ENCODE peak calls at places on chromosomes 11 and 22, in seven cellular contexts. One of them, this sample, is unnamed.

GRCh38 chr22:42596376-42596775 is 18.3 kb downstream of the POLDIP3 start:
- DNase-seq in HCT116: no peak
- DNase-seq in tibial artery: no peak
- DNase-seq in sigmoid colon: no peak
- DNase-seq in effector memory CD4-positive, alpha-beta T cell: no peak
- DNase-seq in adrenal gland: peak
- DNase-seq in CD4-positive, CD25-positive, alpha-beta regulatory T cell: no peak
- DNase-seq in this sample: no peak

GRCh38 chr11:68016161-68016903 is 6.2 kb downstream of the ALDH3B1 start:
- DNase-seq in adrenal gland: no peak
- DNase-seq in tibial artery: no peak
- DNase-seq in HCT116: no peak
- DNase-seq in sigmoid colon: no peak
- DNase-seq in CD4-positive, CD25-positive, alpha-beta regulatory T cell: no peak
- DNase-seq in effector memory CD4-positive, alpha-beta T cell: no peak
- DNase-seq in this sample: no peak

GRCh38 chr11:106077609-106078517 is at the start of gene AASDHPPT:
- DNase-seq in sigmoid colon: no peak
- DNase-seq in CD4-positive, CD25-positive, alpha-beta regulatory T cell: peak
- DNase-seq in HCT116: peak
- DNase-seq in effector memory CD4-positive, alpha-beta T cell: no peak
- DNase-seq in tibial artery: no peak
- DNase-seq in adrenal gland: peak
- DNase-seq in this sample: no peak

GRCh38 chr22:37566903-37567798 is 6.9 kb downstream of the CDC42EP1 start:
- DNase-seq in CD4-positive, CD25-positive, alpha-beta regulatory T cell: peak
- DNase-seq in sigmoid colon: peak
- DNase-seq in HCT116: peak
- DNase-seq in adrenal gland: peak
- DNase-seq in effector memory CD4-positive, alpha-beta T cell: peak
- DNase-seq in tibial artery: peak
- DNase-seq in this sample: peak

GRCh38 chr22:31106651-31107205 is 640 bp downstream of the SELENOM start:
- DNase-seq in sigmoid colon: peak
- DNase-seq in tibial artery: no peak
- DNase-seq in HCT116: no peak
- DNase-seq in CD4-positive, CD25-positive, alpha-beta regulatory T cell: no peak
- DNase-seq in adrenal gland: peak
- DNase-seq in effector memory CD4-positive, alpha-beta T cell: no peak
- DNase-seq in this sample: no peak

GRCh38 chr11:8221025-8221723 is 42.5 kb downstream of the LMO1 start:
- DNase-seq in adrenal gland: no peak
- DNase-seq in sigmoid colon: peak
- DNase-seq in HCT116: no peak
- DNase-seq in tibial artery: no peak
- DNase-seq in effector memory CD4-positive, alpha-beta T cell: no peak
- DNase-seq in CD4-positive, CD25-positive, alpha-beta regulatory T cell: no peak
- DNase-seq in this sample: no peak

GRCh38 chr11:30414283-30414682 is 91.4 kb downstream of the ARL14EP start:
- DNase-seq in sigmoid colon: no peak
- DNase-seq in adrenal gland: no peak
- DNase-seq in effector memory CD4-positive, alpha-beta T cell: no peak
- DNase-seq in CD4-positive, CD25-positive, alpha-beta regulatory T cell: no peak
- DNase-seq in tibial artery: no peak
- DNase-seq in HCT116: no peak
- DNase-seq in this sample: no peak

GRCh38 chr11:64153831-64154230 is 12.1 kb downstream of the MACROD1 start:
- DNase-seq in HCT116: no peak
- DNase-seq in tibial artery: no peak
- DNase-seq in sigmoid colon: no peak
- DNase-seq in adrenal gland: peak
- DNase-seq in CD4-positive, CD25-positive, alpha-beta regulatory T cell: no peak
- DNase-seq in effector memory CD4-positive, alpha-beta T cell: no peak
- DNase-seq in this sample: no peak

GRCh38 chr11:64457416-64458010 is 98.6 kb downstream of the RPS6KA4 start:
- DNase-seq in sigmoid colon: peak
- DNase-seq in tibial artery: peak
- DNase-seq in adrenal gland: no peak
- DNase-seq in HCT116: no peak
- DNase-seq in CD4-positive, CD25-positive, alpha-beta regulatory T cell: no peak
- DNase-seq in effector memory CD4-positive, alpha-beta T cell: no peak
- DNase-seq in this sample: no peak

GRCh38 chr11:64121637-64122410 is 44.1 kb downstream of the MACROD1 start:
- DNase-seq in adrenal gland: no peak
- DNase-seq in CD4-positive, CD25-positive, alpha-beta regulatory T cell: no peak
- DNase-seq in effector memory CD4-positive, alpha-beta T cell: no peak
- DNase-seq in sigmoid colon: no peak
- DNase-seq in tibial artery: no peak
- DNase-seq in HCT116: no peak
- DNase-seq in this sample: no peak

GRCh38 chr11:95625164-95626017 is 164.2 kb downstream of the FAM76B start:
- DNase-seq in CD4-positive, CD25-positive, alpha-beta regulatory T cell: peak
- DNase-seq in HCT116: no peak
- DNase-seq in effector memory CD4-positive, alpha-beta T cell: no peak
- DNase-seq in tibial artery: no peak
- DNase-seq in adrenal gland: no peak
- DNase-seq in sigmoid colon: no peak
- DNase-seq in this sample: no peak

GRCh38 chr11:554824-555499 is 5.6 kb downstream of the LMNTD2 start:
- DNase-seq in adrenal gland: peak
- DNase-seq in effector memory CD4-positive, alpha-beta T cell: peak
- DNase-seq in tibial artery: no peak
- DNase-seq in CD4-positive, CD25-positive, alpha-beta regulatory T cell: peak
- DNase-seq in HCT116: peak
- DNase-seq in sigmoid colon: no peak
- DNase-seq in this sample: peak

GRCh38 chr11:1202776-1203504 is 19.9 kb upstream of the MUC5B start:
- DNase-seq in effector memory CD4-positive, alpha-beta T cell: peak
- DNase-seq in tibial artery: peak
- DNase-seq in adrenal gland: peak
- DNase-seq in HCT116: peak
- DNase-seq in CD4-positive, CD25-positive, alpha-beta regulatory T cell: peak
- DNase-seq in sigmoid colon: peak
- DNase-seq in this sample: peak

GRCh38 chr22:25488244-25489020 is 76.0 kb upstream of the GRK3 start:
- DNase-seq in tibial artery: no peak
- DNase-seq in adrenal gland: peak
- DNase-seq in CD4-positive, CD25-positive, alpha-beta regulatory T cell: no peak
- DNase-seq in effector memory CD4-positive, alpha-beta T cell: no peak
- DNase-seq in sigmoid colon: no peak
- DNase-seq in HCT116: peak
- DNase-seq in this sample: no peak

GRCh38 chr11:94934362-94934761 is 39.0 kb downstream of the CWC15 start:
- DNase-seq in tibial artery: no peak
- DNase-seq in adrenal gland: no peak
- DNase-seq in CD4-positive, CD25-positive, alpha-beta regulatory T cell: no peak
- DNase-seq in HCT116: no peak
- DNase-seq in sigmoid colon: no peak
- DNase-seq in effector memory CD4-positive, alpha-beta T cell: no peak
- DNase-seq in this sample: no peak

GRCh38 chr11:46597609-46598219 is 3.9 kb upstream of the AMBRA1 start:
- DNase-seq in HCT116: no peak
- DNase-seq in CD4-positive, CD25-positive, alpha-beta regulatory T cell: no peak
- DNase-seq in sigmoid colon: no peak
- DNase-seq in tibial artery: no peak
- DNase-seq in effector memory CD4-positive, alpha-beta T cell: no peak
- DNase-seq in adrenal gland: peak
- DNase-seq in this sample: no peak

GRCh38 chr22:49827853-49828598 is at the start of gene BRD1:
- DNase-seq in effector memory CD4-positive, alpha-beta T cell: no peak
- DNase-seq in CD4-positive, CD25-positive, alpha-beta regulatory T cell: peak
- DNase-seq in HCT116: no peak
- DNase-seq in adrenal gland: peak
- DNase-seq in sigmoid colon: no peak
- DNase-seq in tibial artery: no peak
- DNase-seq in this sample: peak

GRCh38 chr22:50267591-50268390 is 2.4 kb downstream of the MAPK11 start:
- DNase-seq in CD4-positive, CD25-positive, alpha-beta regulatory T cell: peak
- DNase-seq in tibial artery: peak
- DNase-seq in effector memory CD4-positive, alpha-beta T cell: peak
- DNase-seq in HCT116: no peak
- DNase-seq in sigmoid colon: peak
- DNase-seq in adrenal gland: peak
- DNase-seq in this sample: peak

GRCh38 chr11:10669258-10670033 is 24.1 kb downstream of the IRAG1 start:
- DNase-seq in HCT116: no peak
- DNase-seq in CD4-positive, CD25-positive, alpha-beta regulatory T cell: no peak
- DNase-seq in sigmoid colon: peak
- DNase-seq in effector memory CD4-positive, alpha-beta T cell: no peak
- DNase-seq in tibial artery: no peak
- DNase-seq in adrenal gland: peak
- DNase-seq in this sample: no peak

GRCh38 chr22:39080052-39080762 is 3.1 kb downstream of the APOBEC3G start:
- DNase-seq in effector memory CD4-positive, alpha-beta T cell: peak
- DNase-seq in adrenal gland: no peak
- DNase-seq in sigmoid colon: no peak
- DNase-seq in tibial artery: no peak
- DNase-seq in HCT116: no peak
- DNase-seq in CD4-positive, CD25-positive, alpha-beta regulatory T cell: no peak
- DNase-seq in this sample: no peak

GRCh38 chr22:39073941-39074340 is 3.1 kb upstream of the APOBEC3G start:
- DNase-seq in adrenal gland: no peak
- DNase-seq in CD4-positive, CD25-positive, alpha-beta regulatory T cell: no peak
- DNase-seq in effector memory CD4-positive, alpha-beta T cell: no peak
- DNase-seq in tibial artery: no peak
- DNase-seq in sigmoid colon: no peak
- DNase-seq in HCT116: no peak
- DNase-seq in this sample: no peak

GRCh38 chr22:39078329-39078728 is 1.3 kb downstream of the APOBEC3G start:
- DNase-seq in sigmoid colon: no peak
- DNase-seq in effector memory CD4-positive, alpha-beta T cell: no peak
- DNase-seq in tibial artery: no peak
- DNase-seq in adrenal gland: no peak
- DNase-seq in HCT116: no peak
- DNase-seq in CD4-positive, CD25-positive, alpha-beta regulatory T cell: no peak
- DNase-seq in this sample: no peak

GRCh38 chr22:39080993-39081513 is 4.0 kb downstream of the APOBEC3G start:
- DNase-seq in effector memory CD4-positive, alpha-beta T cell: no peak
- DNase-seq in tibial artery: no peak
- DNase-seq in HCT116: no peak
- DNase-seq in CD4-positive, CD25-positive, alpha-beta regulatory T cell: no peak
- DNase-seq in sigmoid colon: no peak
- DNase-seq in adrenal gland: no peak
- DNase-seq in this sample: no peak

GRCh38 chr22:39077513-39077840 is 402 bp downstream of the APOBEC3G start:
- DNase-seq in effector memory CD4-positive, alpha-beta T cell: no peak
- DNase-seq in CD4-positive, CD25-positive, alpha-beta regulatory T cell: no peak
- DNase-seq in tibial artery: no peak
- DNase-seq in sigmoid colon: no peak
- DNase-seq in adrenal gland: no peak
- DNase-seq in HCT116: no peak
- DNase-seq in this sample: no peak
- H3K27ac ChIP-seq in effector memory CD4-positive, alpha-beta T cell: peak
- H3K27ac ChIP-seq in CD4-positive, CD25-positive, alpha-beta regulatory T cell: peak
- H3K27ac ChIP-seq in tibial artery: peak
- H3K27ac ChIP-seq in sigmoid colon: peak
- H3K27ac ChIP-seq in adrenal gland: no peak
- H3K27ac ChIP-seq in HCT116: no peak
- H3K27ac ChIP-seq in this sample: peak

GRCh38 chr22:19241593-19241906 is 50.0 kb downstream of the CLTCL1 start:
- DNase-seq in tibial artery: no peak
- DNase-seq in sigmoid colon: no peak
- DNase-seq in CD4-positive, CD25-positive, alpha-beta regulatory T cell: no peak
- DNase-seq in adrenal gland: no peak
- DNase-seq in HCT116: no peak
- DNase-seq in effector memory CD4-positive, alpha-beta T cell: no peak
- DNase-seq in this sample: no peak

GRCh38 chr22:19239464-19239863 is 52.1 kb downstream of the CLTCL1 start:
- DNase-seq in sigmoid colon: no peak
- DNase-seq in effector memory CD4-positive, alpha-beta T cell: no peak
- DNase-seq in HCT116: no peak
- DNase-seq in CD4-positive, CD25-positive, alpha-beta regulatory T cell: no peak
- DNase-seq in tibial artery: no peak
- DNase-seq in adrenal gland: no peak
- DNase-seq in this sample: no peak

GRCh38 chr22:19244600-19245352 is 46.7 kb downstream of the CLTCL1 start:
- DNase-seq in adrenal gland: no peak
- DNase-seq in effector memory CD4-positive, alpha-beta T cell: no peak
- DNase-seq in sigmoid colon: no peak
- DNase-seq in HCT116: no peak
- DNase-seq in CD4-positive, CD25-positive, alpha-beta regulatory T cell: no peak
- DNase-seq in tibial artery: no peak
- DNase-seq in this sample: no peak

GRCh38 chr22:19240813-19241592 is 50.5 kb downstream of the CLTCL1 start:
- DNase-seq in HCT116: no peak
- DNase-seq in adrenal gland: peak
- DNase-seq in effector memory CD4-positive, alpha-beta T cell: no peak
- DNase-seq in CD4-positive, CD25-positive, alpha-beta regulatory T cell: no peak
- DNase-seq in sigmoid colon: no peak
- DNase-seq in tibial artery: no peak
- DNase-seq in this sample: no peak

GRCh38 chr22:19242699-19243098 is 48.8 kb downstream of the CLTCL1 start:
- DNase-seq in effector memory CD4-positive, alpha-beta T cell: no peak
- DNase-seq in sigmoid colon: no peak
- DNase-seq in adrenal gland: no peak
- DNase-seq in tibial artery: no peak
- DNase-seq in CD4-positive, CD25-positive, alpha-beta regulatory T cell: no peak
- DNase-seq in HCT116: no peak
- DNase-seq in this sample: no peak
- H3K4me3 ChIP-seq in effector memory CD4-positive, alpha-beta T cell: no peak
- H3K4me3 ChIP-seq in sigmoid colon: no peak
- H3K4me3 ChIP-seq in adrenal gland: no peak
- H3K4me3 ChIP-seq in tibial artery: no peak
- H3K4me3 ChIP-seq in CD4-positive, CD25-positive, alpha-beta regulatory T cell: no peak
- H3K4me3 ChIP-seq in HCT116: no peak
- H3K4me3 ChIP-seq in this sample: no peak

DNA sequence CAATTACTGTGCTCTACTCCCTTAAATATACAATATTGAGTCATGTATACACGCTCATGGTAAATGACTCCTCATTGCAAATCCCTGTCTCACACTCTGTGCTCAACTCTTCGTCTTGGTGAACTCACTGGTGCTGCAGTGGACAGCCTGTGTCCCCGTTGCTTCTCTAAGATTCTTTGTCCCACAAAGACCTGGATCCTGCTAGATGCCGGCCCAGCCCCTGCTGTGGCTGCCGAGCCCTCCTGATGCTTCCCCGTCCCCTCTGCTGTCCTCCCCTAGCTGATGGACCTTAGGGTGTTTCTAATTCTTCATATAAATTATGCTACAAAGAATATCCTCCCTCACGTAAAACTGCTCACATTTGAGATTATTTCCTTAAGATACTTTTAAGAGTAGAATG is 5.5 kb downstream of the APOL2 start:
- DNase-seq in adrenal gland: no peak
- DNase-seq in sigmoid colon: no peak
- DNase-seq in HCT116: no peak
- DNase-seq in tibial artery: no peak
- DNase-seq in CD4-positive, CD25-positive, alpha-beta regulatory T cell: no peak
- DNase-seq in effector memory CD4-positive, alpha-beta T cell: no peak
- DNase-seq in this sample: no peak
- H3K27ac ChIP-seq in adrenal gland: no peak
- H3K27ac ChIP-seq in sigmoid colon: no peak
- H3K27ac ChIP-seq in HCT116: no peak
- H3K27ac ChIP-seq in tibial artery: no peak
- H3K27ac ChIP-seq in CD4-positive, CD25-positive, alpha-beta regulatory T cell: no peak
- H3K27ac ChIP-seq in effector memory CD4-positive, alpha-beta T cell: no peak
- H3K27ac ChIP-seq in this sample: no peak

DNA sequence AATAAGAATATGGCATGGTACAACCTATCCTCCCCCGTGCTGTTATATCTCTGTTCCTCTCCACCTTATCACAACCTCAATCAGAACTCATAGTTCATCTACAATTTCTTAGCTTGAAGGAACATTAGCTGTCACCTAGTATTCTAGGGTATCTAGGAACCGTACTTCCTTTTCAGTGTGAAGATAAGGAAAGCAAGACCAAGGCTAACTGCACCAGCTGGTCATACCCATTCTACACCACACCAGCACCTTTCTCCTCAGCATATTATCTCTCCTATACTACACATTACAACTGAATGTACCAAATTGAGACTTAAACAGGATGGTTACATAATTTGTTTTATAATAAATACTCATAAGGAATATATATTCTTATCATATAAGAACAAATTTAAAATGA is 73.1 kb downstream of the ARHGAP32 start:
- DNase-seq in HCT116: no peak
- DNase-seq in effector memory CD4-positive, alpha-beta T cell: no peak
- DNase-seq in tibial artery: no peak
- DNase-seq in sigmoid colon: no peak
- DNase-seq in adrenal gland: no peak
- DNase-seq in CD4-positive, CD25-positive, alpha-beta regulatory T cell: no peak
- DNase-seq in this sample: no peak
- H3K4me3 ChIP-seq in HCT116: no peak
- H3K4me3 ChIP-seq in effector memory CD4-positive, alpha-beta T cell: no peak
- H3K4me3 ChIP-seq in tibial artery: no peak
- H3K4me3 ChIP-seq in sigmoid colon: no peak
- H3K4me3 ChIP-seq in adrenal gland: no peak
- H3K4me3 ChIP-seq in CD4-positive, CD25-positive, alpha-beta regulatory T cell: no peak
- H3K4me3 ChIP-seq in this sample: no peak